ENCODE peak calls at places on chromosomes 1 and 21, in six cellular contexts. A, G, L, R, F and W are unnamed samples.

GRCh38 chr1:91894036-91894761 is 8.2 kb upstream of the TGFBR3 start:
- DNase-seq in F (no peak), A (no peak), L (no peak), R (no peak), G (no peak), W (no peak)

GRCh38 chr21:33655591-33656221 is 13.4 kb downstream of the ITSN1 start:
- DNase-seq in F (no peak), A (no peak), L (no peak), R (peak), G (peak), W (no peak)

GRCh38 chr1:236027096-236027495 is 37.8 kb downstream of the NID1 start:
- DNase-seq in L (no peak), R (no peak), A (no peak), G (no peak), F (no peak), W (no peak)

GRCh38 chr1:7224644-7225043 is 439.4 kb downstream of the CAMTA1 start:
- DNase-seq in A (no peak), R (no peak), G (no peak), L (no peak), F (no peak), W (no peak)

GRCh38 chr1:109490029-109490933 is 3.6 kb upstream of the CYB561D1 start:
- DNase-seq in A (peak), G (peak), F (peak), L (peak), R (peak), W (peak)

GRCh38 chr1:113669988-113670387 is 89.3 kb downstream of the PHTF1 start:
- DNase-seq in A (no peak), F (no peak), L (no peak), R (no peak), G (no peak), W (no peak)

GRCh38 chr1:158893654-158894053 is 37.7 kb upstream of the PYHIN1 start:
- DNase-seq in F (no peak), L (no peak), A (no peak), G (no peak), R (no peak), W (no peak)

GRCh38 chr1:10973552-10973951 is 38.9 kb upstream of the TARDBP start:
- DNase-seq in L (no peak), G (peak), A (no peak), R (no peak), F (peak), W (no peak)

GRCh38 chr1:84583648-84584047 is 9.4 kb upstream of the CTBS start:
- DNase-seq in G (peak), F (no peak), R (no peak), L (no peak), A (no peak), W (no peak)

GRCh38 chr1:99749504-99749903 is 16.9 kb downstream of the FRRS1 start:
- DNase-seq in A (no peak), F (no peak), G (no peak), L (no peak), R (no peak), W (no peak)

GRCh38 chr1:41498391-41498790 is 13.9 kb upstream of the EDN2 start:
- DNase-seq in A (no peak), L (no peak), G (peak), R (no peak), F (no peak), W (no peak)

GRCh38 chr1:160436975-160437374 is 36.6 kb downstream of the VANGL2 start:
- DNase-seq in L (no peak), R (no peak), A (no peak), G (peak), F (no peak), W (no peak)

GRCh38 chr1:170076199-170076598 is 1.7 kb upstream of the KIFAP3 start:
- DNase-seq in R (no peak), L (no peak), A (no peak), G (no peak), F (no peak), W (no peak)

GRCh38 chr21:45427331-45428271 is 22.6 kb downstream of the COL18A1 start:
- DNase-seq in F (no peak), A (no peak), R (peak), L (no peak), G (peak), W (peak)

GRCh38 chr1:151325646-151326429 is 1.4 kb downstream of the PI4KB start:
- DNase-seq in A (no peak), G (peak), R (peak), F (no peak), L (no peak), W (no peak)

GRCh38 chr1:17849216-17849615 is 94.1 kb downstream of the ACTL8 start:
- DNase-seq in F (no peak), L (no peak), A (no peak), R (no peak), G (no peak), W (no peak)

GRCh38 chr1:44784094-44785026 is 3.6 kb downstream of the BEST4 start:
- DNase-seq in L (no peak), R (no peak), A (no peak), F (no peak), G (peak), W (peak)

GRCh38 chr1:55052221-55053142 is 13.1 kb downstream of the PCSK9 start:
- DNase-seq in G (no peak), L (no peak), F (no peak), A (no peak), R (peak), W (no peak)

GRCh38 chr1:26597629-26598039 is 68.1 kb downstream of the RPS6KA1 start:
- DNase-seq in G (peak), A (peak), F (no peak), R (no peak), L (no peak), W (no peak)

GRCh38 chr1:40895601-40896000 is 33.4 kb upstream of the CITED4 start:
- DNase-seq in A (no peak), R (no peak), F (no peak), G (no peak), L (no peak), W (no peak)

GRCh38 chr1:114535401-114535800 is 24.4 kb upstream of the TRIM33 start:
- DNase-seq in G (no peak), A (no peak), L (no peak), R (no peak), F (no peak), W (no peak)

GRCh38 chr1:107626075-107626796 is 338.7 kb downstream of the VAV3 start:
- DNase-seq in L (no peak), G (peak), F (no peak), R (no peak), A (no peak), W (peak)

GRCh38 chr1:184888505-184888904 is 85.8 kb downstream of the NIBAN1 start:
- DNase-seq in A (no peak), R (peak), L (no peak), G (peak), F (no peak), W (no peak)

GRCh38 chr1:194533641-194534040 is 1347.2 kb upstream of the B3GALT2 start:
- DNase-seq in L (no peak), A (no peak), G (peak), R (no peak), F (no peak), W (no peak)

GRCh38 chr1:160354388-160354985 is 11.3 kb downstream of the NCSTN start:
- DNase-seq in F (no peak), A (no peak), R (no peak), G (peak), L (no peak), W (no peak)

GRCh38 chr1:145729196-145729595 is 9.9 kb downstream of the CD160 start:
- DNase-seq in G (no peak), L (no peak), R (no peak), F (no peak), A (no peak), W (no peak)